ENCODE peak calls at places on chromosomes 6 and 20, in nine cellular contexts. Q is stimulated activated CD8-positive, alpha-beta memory T cell treated with anti-CD3 and anti-CD28 coated beads, Interleukin-2, amount 100 ng/mL, for 48 hours; P is NCI-H2029; F is GM19239; R is astrocyte of the cerebellum; U is activated T-helper 1 cell treated with anti-CD3 and anti-CD28 coated beads, Interleukin-2, amount 50 U/mL, for 16 hours; B is cardiac muscle cell; V is mucosa of descending colon; M is fibroblast of the aortic adventitia. W is an unnamed sample.

GRCh38 chr6:46350714-46351113 is 140.5 kb downstream of the RCAN2 start:
- DNase-seq in Q (no peak), P (no peak), F (no peak), R (no peak), U (no peak), B (no peak), V (no peak), M (no peak), W (no peak)

GRCh38 chr20:46644733-46645132 is 6.5 kb downstream of the SLC13A3 start:
- DNase-seq in Q (no peak), P (no peak), F (no peak), R (no peak), U (no peak), B (no peak), V (no peak), M (no peak), W (no peak)

GRCh38 chr6:46491789-46492547 is 719 bp upstream of the RCAN2 start:
- DNase-seq in Q (no peak), P (peak), F (peak), R (no peak), U (no peak), B (peak), V (peak), M (peak), W (no peak)

GRCh38 chr6:36858407-36858981 is 16.1 kb downstream of the PPIL1 start:
- DNase-seq in Q (no peak), P (no peak), F (no peak), R (peak), U (no peak), B (peak), V (no peak), M (peak), W (no peak)

GRCh38 chr20:4713401-4713800 is 8.3 kb upstream of the PRND start:
- DNase-seq in Q (no peak), P (no peak), F (no peak), R (no peak), U (no peak), B (no peak), V (no peak), M (no peak), W (no peak)

GRCh38 chr6:63731946-63732735 is 96.5 kb downstream of the PHF3 start:
- DNase-seq in Q (no peak), P (no peak), F (no peak), R (no peak), U (no peak), B (no peak), V (no peak), M (peak), W (no peak)

GRCh38 chr6:14441371-14441781 is 323.8 kb downstream of the CD83 start:
- DNase-seq in Q (no peak), P (peak), F (no peak), R (no peak), U (no peak), B (peak), V (no peak), M (peak), W (no peak)

GRCh38 chr6:83294676-83295075 is 101.5 kb downstream of the RWDD2A start:
- DNase-seq in Q (no peak), P (no peak), F (no peak), R (no peak), U (no peak), B (no peak), V (no peak), M (no peak), W (no peak)

GRCh38 chr6:45047573-45047972 is 280.6 kb upstream of the RUNX2 start:
- DNase-seq in Q (no peak), P (no peak), F (no peak), R (no peak), U (no peak), B (no peak), V (no peak), M (no peak), W (no peak)

GRCh38 chr6:34543421-34543820 is 12.7 kb downstream of the SPDEF start:
- DNase-seq in Q (no peak), P (no peak), F (no peak), R (peak), U (no peak), B (peak), V (no peak), M (peak), W (no peak)